ENCODE peak calls at places on chromosomes 1 and 21, in four cellular contexts. J is fibroblast of the aortic adventitia; I is H9; F is CD8-positive, alpha-beta T cell. T is an unnamed sample.

GRCh38 chr1:211236633-211237321 is 22.4 kb upstream of the RCOR3 start:
- DNase-seq in F (no peak), I (no peak), J (no peak), T (no peak)

GRCh38 chr1:185490924-185491323 is 173.9 kb upstream of the IVNS1ABP start:
- DNase-seq in I (no peak), F (no peak), J (no peak), T (no peak)

GRCh38 chr1:81071072-81071858 is 729.5 kb upstream of the ADGRL2 start:
- DNase-seq in J (no peak), I (no peak), F (no peak), T (no peak)

GRCh38 chr1:181538836-181539235 is 55.5 kb downstream of the CACNA1E start:
- DNase-seq in J (no peak), F (no peak), I (no peak), T (no peak)

GRCh38 chr1:247390116-247390791 is 25.7 kb upstream of the NLRP3 start:
- DNase-seq in I (peak; percentile 91), J (peak; percentile 80), F (peak; percentile 83), T (peak; percentile 75)

GRCh38 chr1:154158307-154159125 is 3.6 kb upstream of the NUP210L start:
- DNase-seq in I (no peak), J (no peak), F (no peak), T (no peak)

GRCh38 chr1:230127105-230128054 is 60.3 kb downstream of the GALNT2 start:
- DNase-seq in I (no peak), F (peak; percentile 35), J (no peak), T (no peak)

GRCh38 chr21:41506526-41507520 is 1.1 kb downstream of the TMPRSS2 start:
- DNase-seq in J (no peak), I (peak; percentile 59), F (no peak), T (no peak)

DNA sequence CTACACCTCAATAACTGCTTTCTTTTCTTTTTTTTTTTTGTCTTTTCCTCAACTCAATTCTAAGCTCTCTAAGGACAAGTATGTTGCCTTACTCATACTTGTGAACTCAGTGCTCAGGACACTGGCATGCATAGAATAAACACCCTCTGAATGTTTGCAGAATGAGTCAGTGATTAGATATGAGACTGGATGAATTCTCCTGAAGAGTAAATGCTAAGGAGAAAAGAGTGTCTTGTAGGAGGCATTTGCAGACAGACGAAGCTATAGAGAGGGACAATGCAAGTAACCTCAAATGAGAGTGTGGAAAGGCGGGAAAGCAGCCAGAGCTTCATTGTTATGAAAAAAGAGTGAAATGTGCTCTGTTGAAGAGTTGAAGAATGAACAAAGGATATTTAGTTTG is 166.0 kb upstream of the DPYD start:
- DNase-seq in J (peak; percentile 98), F (no peak), I (peak; percentile 33), T (no peak)
- TF ChIP-seq CTCF in J (no peak), F (no peak), I (no peak), T (no peak)

GRCh38 chr1:66360285-66360724 is 173.6 kb upstream of the SGIP1 start:
- DNase-seq in I (no peak), J (no peak), F (no peak), T (no peak)
- TF ChIP-seq CTCF in I (peak; percentile 57), J (peak; percentile 26), F (peak; percentile 21), T (no peak)

DNA sequence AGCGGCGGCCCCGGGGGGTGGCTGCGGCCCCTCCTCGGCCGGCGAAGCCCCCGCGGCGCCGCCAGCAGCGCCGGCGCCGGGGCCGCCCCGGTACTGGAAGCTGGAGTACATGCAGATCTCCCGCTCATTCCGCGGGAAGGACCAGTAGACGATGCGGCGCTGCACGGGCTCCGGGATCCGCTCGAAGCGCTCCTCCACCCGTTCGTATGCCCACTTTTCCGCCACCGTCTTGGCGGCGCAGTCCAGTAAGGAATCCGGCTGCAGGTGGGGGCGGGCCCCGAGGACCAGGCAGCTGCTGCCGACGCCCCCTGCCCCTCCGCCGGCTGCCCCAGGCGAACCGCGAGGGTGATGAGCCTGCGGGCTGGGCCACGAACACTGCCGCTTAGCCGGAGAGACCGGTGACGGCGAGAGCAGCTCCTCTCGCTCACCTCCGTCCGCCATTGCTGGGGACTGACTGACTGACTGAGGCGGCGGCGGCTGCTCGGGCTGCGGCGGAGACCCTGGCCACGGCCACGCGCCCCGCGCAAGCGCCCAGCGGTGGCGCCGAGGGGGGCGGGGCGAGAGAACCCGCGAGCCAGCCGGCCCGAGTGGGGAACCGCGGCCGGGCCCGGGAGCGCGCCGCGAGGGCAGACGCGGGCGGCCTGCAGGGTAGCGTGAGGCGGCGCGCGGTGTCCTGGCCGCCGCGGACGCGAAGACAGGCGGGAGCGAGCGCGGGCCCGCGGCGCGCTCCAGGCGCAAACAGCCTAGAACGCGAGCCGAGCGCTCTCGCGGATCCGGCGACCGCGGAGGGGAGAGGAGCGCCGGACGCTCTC is at the start of gene ZSWIM5:
- DNase-seq in F (peak; percentile 61), J (peak; percentile 51), I (peak; percentile 61), T (peak; percentile 64)
- TF ChIP-seq CTCF in F (no peak), J (no peak), I (no peak), T (no peak)

GRCh38 chr1:40650075-40650474 is 15.4 kb downstream of the RIMS3 start:
- DNase-seq in J (no peak), I (peak; percentile 78), F (no peak), T (no peak)
- TF ChIP-seq CTCF in J (peak; percentile 32), I (peak; percentile 78), F (no peak), T (no peak)

GRCh38 chr1:35544976-35545375 is 12.2 kb downstream of the KIAA0319L start:
- DNase-seq in I (peak; percentile 76), F (peak; percentile 61), J (peak; percentile 47), T (no peak)
- TF ChIP-seq CTCF in I (peak; percentile 81), F (peak; percentile 57), J (no peak), T (no peak)

GRCh38 chr21:37658121-37658993 is 257.9 kb downstream of the KCNJ6 start:
- DNase-seq in I (no peak), J (peak; percentile 28), F (no peak), T (no peak)

GRCh38 chr21:37659874-37660273 is 256.4 kb downstream of the KCNJ6 start:
- DNase-seq in F (no peak), J (no peak), I (no peak), T (no peak)

GRCh38 chr21:37656899-37657298 is 259.4 kb downstream of the KCNJ6 start:
- DNase-seq in F (no peak), J (no peak), I (no peak), T (no peak)

GRCh38 chr21:37658994-37659458 is 257.2 kb downstream of the KCNJ6 start:
- DNase-seq in I (no peak), J (peak; percentile 83), F (no peak), T (no peak)

DNA sequence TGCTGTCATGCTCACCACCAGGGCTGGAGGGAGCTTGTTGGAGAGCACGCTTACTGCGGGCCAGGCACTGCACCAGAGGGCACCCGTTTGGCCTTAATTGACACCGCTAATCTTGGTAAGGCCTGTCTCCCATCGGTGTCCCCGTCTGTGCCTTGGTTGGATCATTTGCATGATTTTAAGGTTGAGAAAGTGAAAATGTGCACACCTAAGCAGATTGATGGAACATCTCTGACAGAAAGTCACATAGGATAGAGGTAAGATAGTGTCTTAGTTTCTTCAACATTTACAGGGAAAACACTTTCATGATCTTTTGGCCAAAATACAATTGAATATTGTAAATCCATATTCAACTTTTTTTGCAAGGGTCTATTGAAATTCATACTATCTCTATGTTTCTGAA is 255.5 kb downstream of the KCNJ6 start:
- DNase-seq in I (no peak), J (no peak), F (no peak), T (no peak)
- TF ChIP-seq CTCF in I (no peak), J (no peak), F (no peak), T (no peak)

GRCh38 chr1:27690205-27690604 is 18.2 kb upstream of the IFI6 start:
- DNase-seq in J (no peak), I (no peak), F (no peak), T (no peak)

GRCh38 chr1:27689423-27690173 is 17.6 kb upstream of the IFI6 start:
- DNase-seq in I (no peak), F (no peak), J (peak; percentile 52), T (no peak)

GRCh38 chr1:27684176-27684575 is 12.2 kb upstream of the IFI6 start:
- DNase-seq in J (no peak), I (no peak), F (no peak), T (no peak)

GRCh38 chr1:27687906-27688305 is 15.9 kb upstream of the IFI6 start:
- DNase-seq in I (no peak), J (no peak), F (no peak), T (no peak)

DNA sequence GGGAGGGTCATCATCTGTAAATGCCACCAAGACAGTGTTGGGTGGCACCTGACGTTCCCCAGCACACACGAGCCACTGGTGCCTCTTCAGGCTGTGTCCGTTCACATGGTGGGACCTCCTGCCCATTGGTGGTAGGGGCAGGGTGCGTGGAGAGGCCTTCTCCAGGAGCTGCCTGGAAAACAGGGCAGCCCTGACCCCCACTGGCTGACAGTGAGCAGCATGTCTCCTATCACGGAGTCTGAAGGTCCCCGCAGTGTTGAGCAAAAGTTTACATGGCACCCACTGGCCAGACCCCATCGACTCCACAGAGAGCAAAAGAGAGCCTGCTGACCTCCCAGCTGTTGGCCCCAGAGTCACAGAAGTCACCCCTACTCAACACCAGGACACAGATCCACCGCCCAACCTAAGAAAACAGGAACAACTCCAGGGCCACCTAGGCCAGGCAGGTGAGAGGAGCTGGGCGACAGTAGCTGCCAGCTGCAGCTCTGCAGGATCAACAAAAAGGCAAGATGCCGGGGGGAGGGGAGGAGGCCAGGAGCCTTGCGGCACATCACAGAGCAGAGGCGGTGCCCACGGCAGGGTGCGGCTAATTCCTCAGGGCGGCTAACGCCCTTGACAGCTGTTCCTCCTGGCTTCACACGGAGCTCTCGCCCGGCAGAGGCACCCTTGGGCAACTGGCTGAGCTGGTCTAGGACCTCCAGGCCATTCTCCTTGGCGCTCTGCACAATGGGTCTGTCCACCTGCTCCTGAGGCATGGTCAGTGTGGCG is 14.4 kb upstream of the IFI6 start:
- DNase-seq in J (no peak), F (no peak), I (no peak), T (no peak)
- TF ChIP-seq CTCF in J (no peak), F (no peak), I (no peak), T (no peak)

DNA sequence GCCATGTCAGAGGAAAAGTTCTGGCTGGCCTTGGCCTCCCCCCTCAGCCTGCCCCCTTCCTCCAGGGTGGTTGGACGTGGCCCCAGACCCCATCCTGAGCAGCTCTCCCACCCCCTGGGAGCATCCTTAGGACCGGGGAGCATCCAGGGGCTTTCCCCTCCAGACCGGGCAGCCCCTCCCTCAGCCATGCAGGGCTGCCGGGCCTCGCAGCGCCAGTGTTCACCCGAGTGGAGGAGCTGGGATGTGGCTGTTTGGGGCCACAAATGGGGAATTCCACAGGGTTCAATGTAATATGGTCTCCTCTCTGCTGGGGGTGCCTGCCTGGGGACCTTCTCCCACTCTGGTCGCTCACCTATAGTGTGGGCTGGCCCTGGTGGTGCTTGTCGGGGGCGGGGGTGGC is 4.2 kb upstream of the PFKL start:
- DNase-seq in F (no peak), I (no peak), J (no peak), T (no peak)
- TF ChIP-seq CTCF in F (no peak), I (no peak), J (no peak), T (no peak)

T was measured in activated B cell treated with CpG ODN at 0.5 μM for 24 hours.